ENCODE peak calls at places on chromosomes 6 and 20, in seven cellular contexts. N is mammary epithelial cell, D is cardiac muscle cell, V is GM10248, E is MCF 10A, R is GM12865, F is BE2C. C is an unnamed sample.

GRCh38 chr6:1901556-1901955 is 291.8 kb downstream of the FOXC1 start:
- DNase-seq in N (peak; percentile 64), D (no peak), V (no peak), E (peak; percentile 24), R (no peak), F (no peak), C (no peak)

GRCh38 chr6:44966449-44967091 is 361.6 kb upstream of the RUNX2 start:
- DNase-seq in N (peak; percentile 88), D (no peak), V (no peak), E (peak; percentile 62), R (no peak), F (no peak), C (no peak)

GRCh38 chr6:154143753-154144152 is 104.7 kb downstream of the OPRM1 start:
- DNase-seq in N (no peak), D (no peak), V (no peak), E (no peak), R (no peak), F (no peak), C (no peak)

GRCh38 chr6:453152-453551 is 61.6 kb downstream of the IRF4 start:
- DNase-seq in N (no peak), D (no peak), V (no peak), E (no peak), R (no peak), F (no peak), C (no peak)

GRCh38 chr20:33250666-33251065 is 14.9 kb downstream of the BPIFA1 start:
- DNase-seq in N (no peak), D (no peak), V (no peak), E (no peak), R (no peak), F (no peak), C (no peak)

GRCh38 chr6:17869753-17870050 is 117.7 kb downstream of the KIF13A start:
- DNase-seq in N (no peak), D (no peak), V (no peak), E (no peak), R (no peak), F (no peak), C (no peak)

GRCh38 chr6:143535189-143535614 is 23.7 kb upstream of the FUCA2 start:
- DNase-seq in N (no peak), D (no peak), V (no peak), E (no peak), R (no peak), F (no peak), C (no peak)

GRCh38 chr20:12660918-12661317 is 347.9 kb upstream of the SPTLC3 start:
- DNase-seq in N (peak; percentile 6), D (peak; percentile 77), V (no peak), E (no peak), R (no peak), F (peak; percentile 14), C (peak; percentile 20)

GRCh38 chr6:130129781-130130246 is 92.9 kb downstream of the SAMD3 start:
- DNase-seq in N (no peak), D (no peak), V (no peak), E (no peak), R (no peak), F (no peak), C (no peak)

GRCh38 chr6:101597711-101598110 is 204.2 kb downstream of the GRIK2 start:
- DNase-seq in N (peak; percentile 75), D (no peak), V (no peak), E (peak; percentile 58), R (no peak), F (no peak), C (no peak)

GRCh38 chr20:50395258-50395729 is 114.9 kb upstream of the PTPN1 start:
- DNase-seq in N (no peak), D (no peak), V (no peak), E (peak; percentile 60), R (no peak), F (no peak), C (no peak)

GRCh38 chr6:162245831-162246230 is 481.7 kb downstream of the PRKN start:
- DNase-seq in N (no peak), D (no peak), V (no peak), E (no peak), R (no peak), F (no peak), C (no peak)

GRCh38 chr6:33856655-33857054 is 52.9 kb upstream of the MLN start:
- DNase-seq in N (no peak), D (no peak), V (no peak), E (no peak), R (peak; percentile 79), F (no peak), C (no peak)

GRCh38 chr6:31293343-31293742 is 21.5 kb upstream of the HLA-C start:
- DNase-seq in N (peak; percentile 20), D (peak; percentile 74), V (no peak), E (peak; percentile 67), R (no peak), F (no peak), C (peak; percentile 47)

GRCh38 chr6:135438907-135439535 is 58.5 kb downstream of the AHI1 start:
- DNase-seq in N (peak; percentile 14), D (peak; percentile 27), V (peak; percentile 35), E (peak; percentile 28), R (peak; percentile 47), F (no peak), C (no peak)

GRCh38 chr6:79152269-79152737 is 74.2 kb upstream of the PHIP start:
- DNase-seq in N (peak; percentile 18), D (no peak), V (no peak), E (no peak), R (no peak), F (no peak), C (no peak)

GRCh38 chr6:46129634-46130505 is at the start of gene ENPP4:
- DNase-seq in N (peak; percentile 83), D (peak; percentile 93), V (peak; percentile 96), E (no peak), R (peak; percentile 96), F (peak; percentile 72), C (peak; percentile 83)
- TF ChIP-seq CTCF in N (no peak), D (no peak), V (no peak), E (no peak), R (peak; percentile 7), F (no peak), C (no peak)

DNA sequence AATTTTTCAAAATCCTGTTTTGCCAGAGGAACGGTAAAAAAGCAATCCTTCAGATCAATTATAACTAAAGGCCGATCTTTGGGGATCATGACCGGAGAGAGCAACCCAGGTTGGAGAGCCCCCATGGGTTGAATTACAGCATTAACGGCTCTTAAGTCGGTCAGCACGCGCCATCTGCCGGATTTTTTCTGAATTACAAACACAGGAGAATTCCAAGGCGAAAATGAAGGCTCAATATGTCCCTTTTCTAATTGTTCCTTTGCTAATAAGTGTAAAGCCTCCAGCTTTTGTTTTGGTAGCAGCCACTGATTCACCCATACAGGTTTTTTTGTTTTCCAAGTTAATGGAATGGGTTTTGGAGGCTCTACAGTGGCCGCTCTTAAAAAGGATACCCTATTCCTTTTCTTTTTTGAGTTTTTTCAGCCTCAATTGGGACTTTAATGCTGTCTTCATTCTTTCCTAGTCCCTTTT is 16.9 kb upstream of the PTCRA start:
- DNase-seq in N (peak; percentile 37), D (peak; percentile 83), V (no peak), E (peak; percentile 65), R (peak; percentile 84), F (peak; percentile 76), C (peak; percentile 76)
- TF ChIP-seq CTCF in N (peak; percentile 61), D (peak; percentile 57), V (peak; percentile 71), E (peak; percentile 84), R (peak; percentile 52), F (peak; percentile 67), C (peak; percentile 73)

GRCh38 chr20:7980332-7981046 is 39.1 kb downstream of the TMX4 start:
- DNase-seq in N (peak; percentile 50), D (peak; percentile 38), V (peak; percentile 46), E (peak; percentile 41), R (peak; percentile 44), F (peak; percentile 46), C (peak; percentile 7)
- TF ChIP-seq CTCF in N (peak; percentile 62), D (peak; percentile 73), V (peak; percentile 28), E (peak; percentile 44), R (peak; percentile 39), F (peak; percentile 81), C (peak; percentile 50)

DNA sequence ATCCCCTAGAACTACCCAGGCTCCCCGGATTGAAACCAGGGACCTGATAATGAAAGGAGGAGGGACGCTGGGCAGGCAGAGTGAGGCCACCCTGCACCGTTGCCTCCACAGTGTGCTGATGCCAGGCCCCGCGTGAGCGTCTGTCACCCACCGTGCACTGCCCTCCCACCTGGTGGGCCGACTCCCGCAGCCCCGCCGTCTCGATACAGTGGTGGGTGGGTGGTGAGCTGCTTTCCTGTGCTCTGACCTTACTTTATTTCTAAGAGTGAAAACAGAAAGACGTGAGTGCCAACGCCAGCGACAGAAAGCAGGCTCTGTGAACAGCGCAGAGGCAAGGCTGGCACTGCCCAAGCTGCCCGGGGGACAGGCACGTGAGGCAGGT is 67.7 kb upstream of the SLCO4A1 start:
- DNase-seq in N (no peak), D (no peak), V (no peak), E (no peak), R (no peak), F (no peak), C (no peak)
- TF ChIP-seq CTCF in N (no peak), D (no peak), V (no peak), E (no peak), R (no peak), F (no peak), C (no peak)

GRCh38 chr20:37615507-37616425 is 78.1 kb upstream of the CTNNBL1 start:
- DNase-seq in N (peak; percentile 16), D (peak; percentile 45), V (peak; percentile 46), E (peak; percentile 54), R (peak; percentile 61), F (peak; percentile 62), C (peak; percentile 63)
- TF ChIP-seq CTCF in N (peak; percentile 43), D (peak; percentile 43), V (peak; percentile 50), E (peak; percentile 52), R (peak; percentile 69), F (peak; percentile 88), C (peak; percentile 65)

GRCh38 chr6:16518265-16518664 is 243.0 kb downstream of the ATXN1 start:
- DNase-seq in N (no peak), D (no peak), V (no peak), E (no peak), R (peak; percentile 35), F (no peak), C (no peak)
- TF ChIP-seq CTCF in N (no peak), D (no peak), V (no peak), E (no peak), R (peak; percentile 2), F (no peak), C (no peak)

DNA sequence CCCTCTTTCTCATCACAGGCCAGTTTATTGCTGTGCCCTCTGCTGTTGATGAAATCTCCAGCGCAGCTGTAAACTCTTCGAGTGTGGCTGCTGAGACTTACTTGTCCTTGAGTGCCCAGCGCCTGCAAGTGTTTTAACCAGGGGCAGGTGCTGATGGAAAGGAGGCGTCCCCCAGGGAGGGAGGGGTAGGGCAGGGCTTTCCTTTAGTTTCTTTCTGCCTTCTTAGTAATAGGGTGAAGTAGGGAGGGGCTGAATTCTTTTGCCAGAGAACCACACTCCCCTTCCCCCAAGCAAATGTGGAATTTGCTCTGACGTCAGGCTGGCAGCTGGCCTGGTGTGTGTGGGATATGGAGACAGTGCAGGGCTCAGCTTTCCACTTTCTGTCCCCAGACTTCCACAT is 61.2 kb downstream of the IGF2R start:
- DNase-seq in N (peak; percentile 69), D (peak; percentile 87), V (no peak), E (peak; percentile 92), R (no peak), F (peak; percentile 49), C (peak; percentile 29)
- TF ChIP-seq CTCF in N (no peak), D (peak; percentile 9), V (no peak), E (no peak), R (no peak), F (peak; percentile 13), C (no peak)

C was measured in nephron progenitor cell.